ENCODE peak calls at places on chromosome 4, in four cellular contexts. One of them, this sample, is unnamed.
A peak's percentile ranks its signal among the peaks of the same experiment; 100 is the strongest.

GRCh38 chr4:38980903-38981676 is 51.1 kb downstream of the TMEM156 start:
- DNase-seq in stimulated activated naive B cell treated with anti-CD40 and anti-IgM and Interleukin-4, amounts not matched to agents 10 μg/mL and 1 μg/mL and 100 μg/mL, for 72 hours: no peak
- DNase-seq in stimulated activated CD4-positive, alpha-beta T cell treated with anti-CD3 and anti-CD28 coated beads, Interleukin-2, amount 100 ng/mL, for 48 hours: no peak
- DNase-seq in GDM1: no peak
- DNase-seq in this sample: no peak

GRCh38 chr4:38360201-38360600 is 303.8 kb upstream of the KLF3 start:
- DNase-seq in stimulated activated naive B cell treated with anti-CD40 and anti-IgM and Interleukin-4, amounts not matched to agents 10 μg/mL and 1 μg/mL and 100 μg/mL, for 72 hours: no peak
- DNase-seq in stimulated activated CD4-positive, alpha-beta T cell treated with anti-CD3 and anti-CD28 coated beads, Interleukin-2, amount 100 ng/mL, for 48 hours: no peak
- DNase-seq in GDM1: no peak
- DNase-seq in this sample: no peak

GRCh38 chr4:113901994-113902787 is 77.3 kb downstream of the ARSJ start:
- DNase-seq in stimulated activated CD4-positive, alpha-beta T cell treated with anti-CD3 and anti-CD28 coated beads, Interleukin-2, amount 100 ng/mL, for 48 hours: peak; percentile 37
- DNase-seq in GDM1: no peak
- DNase-seq in stimulated activated naive B cell treated with anti-CD40 and anti-IgM and Interleukin-4, amounts not matched to agents 10 μg/mL and 1 μg/mL and 100 μg/mL, for 72 hours: no peak
- DNase-seq in this sample: no peak

GRCh38 chr4:5797866-5798265 is 86.9 kb downstream of the EVC start:
- DNase-seq in stimulated activated naive B cell treated with anti-CD40 and anti-IgM and Interleukin-4, amounts not matched to agents 10 μg/mL and 1 μg/mL and 100 μg/mL, for 72 hours: no peak
- DNase-seq in stimulated activated CD4-positive, alpha-beta T cell treated with anti-CD3 and anti-CD28 coated beads, Interleukin-2, amount 100 ng/mL, for 48 hours: no peak
- DNase-seq in GDM1: no peak
- DNase-seq in this sample: no peak

GRCh38 chr4:144817081-144817480 is 171.1 kb downstream of the HHIP start:
- DNase-seq in GDM1: no peak
- DNase-seq in stimulated activated naive B cell treated with anti-CD40 and anti-IgM and Interleukin-4, amounts not matched to agents 10 μg/mL and 1 μg/mL and 100 μg/mL, for 72 hours: no peak
- DNase-seq in stimulated activated CD4-positive, alpha-beta T cell treated with anti-CD3 and anti-CD28 coated beads, Interleukin-2, amount 100 ng/mL, for 48 hours: no peak
- DNase-seq in this sample: no peak

GRCh38 chr4:83731609-83732008 is 195.7 kb downstream of the GPAT3 start:
- DNase-seq in stimulated activated CD4-positive, alpha-beta T cell treated with anti-CD3 and anti-CD28 coated beads, Interleukin-2, amount 100 ng/mL, for 48 hours: no peak
- DNase-seq in stimulated activated naive B cell treated with anti-CD40 and anti-IgM and Interleukin-4, amounts not matched to agents 10 μg/mL and 1 μg/mL and 100 μg/mL, for 72 hours: no peak
- DNase-seq in GDM1: no peak
- DNase-seq in this sample: no peak

GRCh38 chr4:152166567-152166966 is 369.3 kb downstream of the FBXW7 start:
- DNase-seq in GDM1: no peak
- DNase-seq in stimulated activated naive B cell treated with anti-CD40 and anti-IgM and Interleukin-4, amounts not matched to agents 10 μg/mL and 1 μg/mL and 100 μg/mL, for 72 hours: no peak
- DNase-seq in stimulated activated CD4-positive, alpha-beta T cell treated with anti-CD3 and anti-CD28 coated beads, Interleukin-2, amount 100 ng/mL, for 48 hours: no peak
- DNase-seq in this sample: no peak

GRCh38 chr4:145734576-145735329 is 54.8 kb downstream of the C4orf51 start:
- DNase-seq in stimulated activated CD4-positive, alpha-beta T cell treated with anti-CD3 and anti-CD28 coated beads, Interleukin-2, amount 100 ng/mL, for 48 hours: no peak
- DNase-seq in stimulated activated naive B cell treated with anti-CD40 and anti-IgM and Interleukin-4, amounts not matched to agents 10 μg/mL and 1 μg/mL and 100 μg/mL, for 72 hours: no peak
- DNase-seq in GDM1: no peak
- DNase-seq in this sample: no peak

GRCh38 chr4:98430708-98431403 is 169.7 kb downstream of the RAP1GDS1 start:
- DNase-seq in stimulated activated CD4-positive, alpha-beta T cell treated with anti-CD3 and anti-CD28 coated beads, Interleukin-2, amount 100 ng/mL, for 48 hours: no peak
- DNase-seq in GDM1: no peak
- DNase-seq in stimulated activated naive B cell treated with anti-CD40 and anti-IgM and Interleukin-4, amounts not matched to agents 10 μg/mL and 1 μg/mL and 100 μg/mL, for 72 hours: no peak
- DNase-seq in this sample: no peak

GRCh38 chr4:122687450-122688121 is 44.9 kb upstream of the BBS12 start:
- DNase-seq in GDM1: peak; percentile 25
- DNase-seq in stimulated activated naive B cell treated with anti-CD40 and anti-IgM and Interleukin-4, amounts not matched to agents 10 μg/mL and 1 μg/mL and 100 μg/mL, for 72 hours: no peak
- DNase-seq in stimulated activated CD4-positive, alpha-beta T cell treated with anti-CD3 and anti-CD28 coated beads, Interleukin-2, amount 100 ng/mL, for 48 hours: no peak
- DNase-seq in this sample: no peak

GRCh38 chr4:119692001-119692400 is 63.4 kb upstream of the PDE5A start:
- DNase-seq in GDM1: no peak
- DNase-seq in stimulated activated naive B cell treated with anti-CD40 and anti-IgM and Interleukin-4, amounts not matched to agents 10 μg/mL and 1 μg/mL and 100 μg/mL, for 72 hours: no peak
- DNase-seq in stimulated activated CD4-positive, alpha-beta T cell treated with anti-CD3 and anti-CD28 coated beads, Interleukin-2, amount 100 ng/mL, for 48 hours: no peak
- DNase-seq in this sample: no peak

GRCh38 chr4:5799406-5799805 is 88.4 kb downstream of the EVC start:
- DNase-seq in stimulated activated CD4-positive, alpha-beta T cell treated with anti-CD3 and anti-CD28 coated beads, Interleukin-2, amount 100 ng/mL, for 48 hours: no peak
- DNase-seq in GDM1: no peak
- DNase-seq in stimulated activated naive B cell treated with anti-CD40 and anti-IgM and Interleukin-4, amounts not matched to agents 10 μg/mL and 1 μg/mL and 100 μg/mL, for 72 hours: no peak
- DNase-seq in this sample: no peak

GRCh38 chr4:59598233-59598618 is 1601.9 kb upstream of the ADGRL3 start:
- DNase-seq in GDM1: no peak
- DNase-seq in stimulated activated naive B cell treated with anti-CD40 and anti-IgM and Interleukin-4, amounts not matched to agents 10 μg/mL and 1 μg/mL and 100 μg/mL, for 72 hours: no peak
- DNase-seq in stimulated activated CD4-positive, alpha-beta T cell treated with anti-CD3 and anti-CD28 coated beads, Interleukin-2, amount 100 ng/mL, for 48 hours: no peak
- DNase-seq in this sample: no peak

GRCh38 chr4:15784959-15785634 is 7.0 kb downstream of the CD38 start:
- DNase-seq in GDM1: no peak
- DNase-seq in stimulated activated naive B cell treated with anti-CD40 and anti-IgM and Interleukin-4, amounts not matched to agents 10 μg/mL and 1 μg/mL and 100 μg/mL, for 72 hours: peak; percentile 44
- DNase-seq in stimulated activated CD4-positive, alpha-beta T cell treated with anti-CD3 and anti-CD28 coated beads, Interleukin-2, amount 100 ng/mL, for 48 hours: no peak
- DNase-seq in this sample: no peak

GRCh38 chr4:75011131-75011795 is 78.3 kb downstream of the PARM1 start:
- DNase-seq in GDM1: no peak
- DNase-seq in stimulated activated CD4-positive, alpha-beta T cell treated with anti-CD3 and anti-CD28 coated beads, Interleukin-2, amount 100 ng/mL, for 48 hours: no peak
- DNase-seq in stimulated activated naive B cell treated with anti-CD40 and anti-IgM and Interleukin-4, amounts not matched to agents 10 μg/mL and 1 μg/mL and 100 μg/mL, for 72 hours: no peak
- DNase-seq in this sample: no peak

This sample was measured in GM12864.